ENCODE peak calls at places on chromosomes 7 and 10, in nine cellular contexts. Z, E, V, Y, W, T, S, A and R are unnamed samples.

GRCh38 chr10:95289003-95289920 is 1.5 kb downstream of the PDLIM1 start:
- DNase-seq in Z (no peak), E (no peak), V (no peak), Y (peak; percentile 41), W (no peak), T (no peak), S (peak; percentile 42), A (peak; percentile 71), R (peak; percentile 51)

GRCh38 chr10:49404321-49404878 is 8.5 kb upstream of the DRGX start:
- DNase-seq in Z (no peak), E (no peak), V (no peak), Y (no peak), W (no peak), T (no peak), S (no peak), A (no peak), R (no peak)

GRCh38 chr7:5838771-5839170 is 41.8 kb upstream of the OCM start:
- DNase-seq in Z (no peak), E (no peak), V (no peak), Y (no peak), W (no peak), T (no peak), S (no peak), A (no peak), R (no peak)

GRCh38 chr10:131729938-131730660 is 170.7 kb upstream of the PPP2R2D start:
- DNase-seq in Z (no peak), E (no peak), V (no peak), Y (no peak), W (no peak), T (no peak), S (no peak), A (no peak), R (no peak)

GRCh38 chr10:103911021-103911459 is 6.9 kb downstream of the STN1 start:
- DNase-seq in Z (no peak), E (no peak), V (no peak), Y (peak; percentile 29), W (no peak), T (no peak), S (no peak), A (no peak), R (no peak)

GRCh38 chr10:75512534-75512933 is 81.1 kb downstream of the LRMDA start:
- DNase-seq in Z (peak; percentile 16), E (no peak), V (no peak), Y (no peak), W (peak; percentile 54), T (peak; percentile 32), S (peak; percentile 16), A (peak; percentile 70), R (no peak)

GRCh38 chr10:95268438-95268837 is 22.4 kb downstream of the PDLIM1 start:
- DNase-seq in Z (peak; percentile 83), E (peak; percentile 70), V (peak; percentile 26), Y (no peak), W (peak; percentile 87), T (peak; percentile 74), S (peak; percentile 63), A (no peak), R (peak; percentile 98)

GRCh38 chr10:100184426-100185219 is 1.2 kb downstream of the ERLIN1 start:
- DNase-seq in Z (peak; percentile 28), E (peak; percentile 20), V (no peak), Y (peak; percentile 50), W (peak; percentile 25), T (no peak), S (peak; percentile 8), A (peak; percentile 44), R (peak; percentile 28)

GRCh38 chr7:100827330-100828226 is at the start of gene EPHB4:
- DNase-seq in Z (peak; percentile 68), E (peak; percentile 85), V (peak; percentile 93), Y (no peak), W (peak; percentile 88), T (peak; percentile 89), S (peak; percentile 79), A (peak; percentile 84), R (peak; percentile 89)

GRCh38 chr10:22805304-22805703 is 90.9 kb upstream of the PIP4K2A start:
- DNase-seq in Z (no peak), E (peak; percentile 44), V (no peak), Y (no peak), W (peak; percentile 73), T (no peak), S (no peak), A (peak; percentile 72), R (peak; percentile 34)

GRCh38 chr10:25023278-25023677 is 6.9 kb downstream of the THNSL1 start:
- DNase-seq in Z (no peak), E (no peak), V (no peak), Y (no peak), W (no peak), T (no peak), S (no peak), A (no peak), R (peak; percentile 17)

GRCh38 chr10:25024528-25024927 is 8.1 kb downstream of the THNSL1 start:
- DNase-seq in Z (no peak), E (no peak), V (no peak), Y (no peak), W (no peak), T (no peak), S (no peak), A (no peak), R (no peak)

GRCh38 chr10:25029519-25029918 is 13.1 kb downstream of the THNSL1 start:
- DNase-seq in Z (no peak), E (no peak), V (no peak), Y (no peak), W (no peak), T (no peak), S (no peak), A (no peak), R (no peak)

GRCh38 chr10:25028711-25029110 is 12.3 kb downstream of the THNSL1 start:
- DNase-seq in Z (peak; percentile 40), E (peak; percentile 39), V (no peak), Y (no peak), W (peak; percentile 32), T (no peak), S (peak; percentile 32), A (peak; percentile 20), R (no peak)

DNA sequence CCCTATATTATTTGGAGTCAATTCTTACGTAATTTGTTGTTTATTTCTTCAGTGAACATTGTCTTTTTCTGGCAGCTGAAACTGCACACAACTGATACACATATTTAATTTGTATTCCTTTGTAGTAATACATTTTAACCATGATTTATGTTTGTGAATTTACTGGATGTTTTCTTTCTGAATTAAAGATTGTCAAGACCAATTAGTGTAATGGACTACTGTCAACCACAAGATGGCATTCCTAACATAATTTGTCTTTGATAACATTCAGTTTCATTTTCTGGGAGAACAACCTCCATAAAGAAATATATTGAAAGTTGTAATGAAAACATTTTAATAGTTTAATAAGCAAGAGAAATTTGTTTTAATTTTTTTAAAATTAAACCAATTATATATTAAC is 10.1 kb downstream of the THNSL1 start:
- DNase-seq in Z (peak; percentile 54), E (peak; percentile 38), V (no peak), Y (no peak), W (peak; percentile 31), T (no peak), S (no peak), A (peak; percentile 18), R (peak; percentile 51)
- TF ChIP-seq CTCF in Z (peak; percentile 19), E (peak; percentile 30), V (no peak), Y (peak; percentile 48), W (no peak), T (no peak), S (peak; percentile 53), A (peak; percentile 44), R (peak; percentile 27)

DNA sequence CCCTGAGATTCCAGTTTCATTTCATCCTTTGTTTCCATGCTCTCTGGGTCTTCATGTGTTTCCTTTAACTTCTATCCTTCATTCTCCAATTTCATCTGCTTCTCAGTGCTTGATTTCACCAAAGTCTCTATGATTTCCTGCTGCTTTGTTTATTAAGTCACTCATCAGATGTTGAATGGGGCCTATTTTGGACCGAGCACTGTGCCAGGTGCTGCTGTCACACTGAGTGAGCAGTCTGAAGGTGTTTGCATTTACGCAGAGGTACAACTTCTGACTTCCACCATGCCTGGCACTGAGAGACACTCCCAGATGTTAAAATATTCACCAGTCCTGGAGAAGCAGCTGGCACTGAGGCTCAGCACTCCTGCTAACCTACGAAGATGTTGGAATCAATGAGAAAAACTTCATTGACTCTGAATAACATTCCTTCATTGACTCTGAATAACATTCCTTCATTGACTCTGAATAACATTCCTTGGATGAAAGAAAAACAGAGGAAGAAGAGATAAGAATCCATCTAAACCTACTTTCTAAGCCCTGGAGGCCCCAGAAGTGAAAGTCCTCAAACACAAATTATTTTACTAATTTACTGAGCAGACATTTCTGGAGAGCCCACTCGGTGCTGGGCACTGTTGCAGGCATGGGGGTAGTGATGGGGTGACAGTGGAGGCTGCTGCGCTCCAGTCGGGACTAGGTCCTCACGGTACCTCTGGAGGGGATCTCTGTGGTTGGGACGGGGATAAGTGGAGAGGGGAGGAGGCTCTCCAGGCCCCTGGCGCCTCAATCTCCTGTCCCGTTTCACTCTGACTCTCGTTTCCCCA is 254.0 kb downstream of the WDR37 start:
- DNase-seq in Z (no peak), E (no peak), V (no peak), Y (no peak), W (peak; percentile 6), T (no peak), S (no peak), A (no peak), R (no peak)
- H3K4me3 ChIP-seq in Z (no peak overlapping the region), E (no peak overlapping the region), V (no peak overlapping the region), Y (no peak overlapping the region), W (no peak overlapping the region), T (no peak overlapping the region), S (no peak overlapping the region), A (no peak overlapping the region), R (no peak overlapping the region)

GRCh38 chr10:79068203-79068561 is 584 bp upstream of the ZMIZ1 start:
- DNase-seq in Z (no peak), E (no peak), V (peak; percentile 69), Y (peak; percentile 61), W (no peak), T (no peak), S (no peak), A (peak; percentile 63), R (peak; percentile 17)

GRCh38 chr10:79067241-79068202 is 1.2 kb upstream of the ZMIZ1 start:
- DNase-seq in Z (peak; percentile 57), E (peak; percentile 88), V (peak; percentile 94), Y (peak; percentile 87), W (peak; percentile 94), T (peak; percentile 96), S (peak; percentile 86), A (peak; percentile 100), R (peak; percentile 94)

GRCh38 chr10:79070091-79070610 is 1.4 kb downstream of the ZMIZ1 start:
- DNase-seq in Z (no peak), E (no peak), V (peak; percentile 71), Y (no peak), W (peak; percentile 54), T (peak; percentile 48), S (no peak), A (peak; percentile 63), R (peak; percentile 27)

GRCh38 chr10:79069325-79070090 is 742 bp downstream of the ZMIZ1 start:
- DNase-seq in Z (no peak), E (peak; percentile 54), V (peak; percentile 58), Y (peak; percentile 44), W (peak; percentile 44), T (peak; percentile 54), S (peak; percentile 53), A (peak; percentile 83), R (peak; percentile 53)

GRCh38 chr10:79068562-79069324 is at the start of gene ZMIZ1:
- DNase-seq in Z (peak; percentile 77), E (peak; percentile 95), V (peak; percentile 89), Y (peak; percentile 93), W (peak; percentile 93), T (peak; percentile 90), S (peak; percentile 89), A (peak; percentile 100), R (peak; percentile 92)
- TF ChIP-seq CTCF in Z (no peak), E (no peak), V (no peak), Y (peak; percentile 47), W (no peak), T (no peak), S (peak; percentile 46), A (peak; percentile 57), R (no peak)

GRCh38 chr10:119516381-119517234 is 25.9 kb downstream of the RGS10 start:
- DNase-seq in Z (no peak), E (peak; percentile 29), V (no peak), Y (peak; percentile 80), W (no peak), T (no peak), S (no peak), A (peak; percentile 59), R (no peak)
- H3K4me3 ChIP-seq in Z (no peak overlapping the region), E (no peak overlapping the region), V (no peak overlapping the region), Y (peak overlapping the region; percentile 47), W (no peak overlapping the region), T (no peak overlapping the region), S (no peak overlapping the region), A (no peak overlapping the region), R (no peak overlapping the region)